ENCODE peak calls at places on chromosomes 12 and 14, in eight cellular contexts. Q is CD8-positive, alpha-beta memory T cell; S is BJ; T is aorta; R is lung; A is A673; E is stomach; V is cardiac muscle cell. M is an unnamed sample.

GRCh38 chr12:128930591-128930990 is 77.3 kb downstream of the GLT1D1 start:
- DNase-seq in Q (no peak), S (no peak), T (no peak), R (no peak), A (no peak), E (no peak), V (no peak), M (no peak)

GRCh38 chr12:47340391-47341015 is 260.7 kb upstream of the AMIGO2 start:
- DNase-seq in Q (no peak), S (no peak), T (no peak), R (no peak), A (no peak), E (no peak), V (no peak), M (no peak)

GRCh38 chr12:131990066-131990979 is 40.6 kb downstream of the EP400 start:
- DNase-seq in Q (no peak), S (no peak), T (no peak), R (no peak), A (peak; percentile 88), E (no peak), V (no peak), M (no peak)

GRCh38 chr14:32364941-32365340 is 35.8 kb downstream of the AKAP6 start:
- DNase-seq in Q (no peak), S (no peak), T (no peak), R (no peak), A (no peak), E (no peak), V (no peak), M (no peak)

GRCh38 chr14:94542811-94543449 is 18.3 kb upstream of the SERPINA4 start:
- DNase-seq in Q (no peak), S (no peak), T (no peak), R (no peak), A (no peak), E (no peak), V (no peak), M (no peak)

GRCh38 chr12:67811437-67812361 is 163.2 kb downstream of the DYRK2 start:
- DNase-seq in Q (no peak), S (peak; percentile 43), T (no peak), R (no peak), A (peak; percentile 5), E (no peak), V (no peak), M (no peak)

GRCh38 chr12:101619868-101620761 is 25.3 kb downstream of the MYBPC1 start:
- DNase-seq in Q (no peak), S (no peak), T (no peak), R (no peak), A (no peak), E (peak; percentile 67), V (no peak), M (no peak)

GRCh38 chr12:88298014-88298682 is 156.0 kb downstream of the TMTC3 start:
- DNase-seq in Q (no peak), S (no peak), T (no peak), R (no peak), A (no peak), E (no peak), V (no peak), M (no peak)

GRCh38 chr14:80475074-80475473 is 263.8 kb upstream of the DIO2 start:
- DNase-seq in Q (no peak), S (no peak), T (no peak), R (no peak), A (no peak), E (no peak), V (no peak), M (no peak)

GRCh38 chr12:5758347-5758746 is 186.7 kb downstream of the ANO2 start:
- DNase-seq in Q (no peak), S (no peak), T (no peak), R (no peak), A (no peak), E (no peak), V (no peak), M (no peak)

GRCh38 chr14:72663076-72663487 is 230.8 kb downstream of the DPF3 start:
- DNase-seq in Q (no peak), S (no peak), T (no peak), R (no peak), A (no peak), E (no peak), V (no peak), M (no peak)

GRCh38 chr14:80504781-80505180 is 293.5 kb upstream of the DIO2 start:
- DNase-seq in Q (no peak), S (no peak), T (no peak), R (no peak), A (no peak), E (no peak), V (no peak), M (no peak)

GRCh38 chr12:57620245-57620935 is 9.2 kb downstream of the ARHGEF25 start:
- DNase-seq in Q (no peak), S (no peak), T (no peak), R (no peak), A (no peak), E (no peak), V (no peak), M (no peak)

GRCh38 chr12:57619434-57620244 is 8.4 kb downstream of the ARHGEF25 start:
- DNase-seq in Q (no peak), S (no peak), T (no peak), R (no peak), A (no peak), E (peak; percentile 57), V (peak; percentile 31), M (no peak)

GRCh38 chr12:57621497-57622292 is 10.5 kb downstream of the ARHGEF25 start:
- DNase-seq in Q (peak; percentile 65), S (no peak), T (peak; percentile 71), R (peak; percentile 47), A (peak; percentile 61), E (peak; percentile 62), V (peak; percentile 79), M (peak; percentile 74)

GRCh38 chr12:57622293-57623245 is 10.4 kb downstream of the B4GALNT1 start:
- DNase-seq in Q (no peak), S (no peak), T (no peak), R (no peak), A (no peak), E (no peak), V (no peak), M (no peak)

GRCh38 chr12:57620936-57621496 is 9.8 kb downstream of the ARHGEF25 start:
- DNase-seq in Q (no peak), S (no peak), T (no peak), R (no peak), A (no peak), E (no peak), V (no peak), M (no peak)
- H3K4me3 ChIP-seq in Q (peak overlapping the region; percentile 59), S (no peak overlapping the region), T (no peak overlapping the region), R (no peak overlapping the region), A (peak overlapping the region; percentile 50), E (peak overlapping the region; percentile 39), V (peak overlapping the region; percentile 27), M (peak overlapping the region; percentile 68)

DNA sequence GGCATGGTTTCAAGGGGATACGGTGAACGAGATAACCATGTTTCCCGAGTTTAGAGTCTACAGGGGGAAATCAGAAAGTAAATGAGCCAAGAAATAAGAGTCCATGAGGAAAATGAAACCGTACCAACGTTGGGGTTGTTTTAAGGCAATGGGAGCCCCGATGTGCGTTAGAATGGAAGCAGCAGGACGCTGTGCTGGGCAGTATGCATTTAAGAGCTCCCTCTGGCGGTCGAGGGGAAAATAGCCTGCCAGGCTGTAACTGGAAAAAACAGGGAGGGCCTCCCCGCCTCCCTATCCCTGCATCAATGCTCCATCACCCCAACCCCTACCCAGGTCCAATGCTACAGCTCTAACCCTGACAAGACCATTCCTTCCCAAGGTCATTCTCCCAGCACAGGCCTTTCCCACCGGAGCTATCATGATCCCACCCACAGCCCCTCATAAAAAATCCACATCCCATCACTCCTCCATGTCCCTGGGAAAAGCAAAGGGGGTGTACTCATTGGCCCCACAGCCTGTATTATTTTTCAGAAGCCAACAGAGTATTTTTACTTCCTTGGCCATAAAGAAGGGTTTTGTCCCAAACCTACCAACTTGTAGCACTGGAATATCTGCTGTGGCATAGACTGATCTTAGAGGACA is 226.3 kb upstream of the NOS1 start:
- DNase-seq in Q (no peak), S (no peak), T (peak; percentile 60), R (peak; percentile 51), A (peak; percentile 63), E (peak; percentile 66), V (peak; percentile 65), M (peak; percentile 23)
- H3K27me3 ChIP-seq in Q (no peaks in the 10 kb centered on the region), S (no peaks in the 10 kb centered on the region), T (no peaks in the 10 kb centered on the region), R (no peaks in the 10 kb centered on the region), A (peaks cover 22% of the 10 kb centered on the region), E (peaks cover 4% of the 10 kb centered on the region), V (no peaks in the 10 kb centered on the region), M (no peaks in the 10 kb centered on the region)

DNA sequence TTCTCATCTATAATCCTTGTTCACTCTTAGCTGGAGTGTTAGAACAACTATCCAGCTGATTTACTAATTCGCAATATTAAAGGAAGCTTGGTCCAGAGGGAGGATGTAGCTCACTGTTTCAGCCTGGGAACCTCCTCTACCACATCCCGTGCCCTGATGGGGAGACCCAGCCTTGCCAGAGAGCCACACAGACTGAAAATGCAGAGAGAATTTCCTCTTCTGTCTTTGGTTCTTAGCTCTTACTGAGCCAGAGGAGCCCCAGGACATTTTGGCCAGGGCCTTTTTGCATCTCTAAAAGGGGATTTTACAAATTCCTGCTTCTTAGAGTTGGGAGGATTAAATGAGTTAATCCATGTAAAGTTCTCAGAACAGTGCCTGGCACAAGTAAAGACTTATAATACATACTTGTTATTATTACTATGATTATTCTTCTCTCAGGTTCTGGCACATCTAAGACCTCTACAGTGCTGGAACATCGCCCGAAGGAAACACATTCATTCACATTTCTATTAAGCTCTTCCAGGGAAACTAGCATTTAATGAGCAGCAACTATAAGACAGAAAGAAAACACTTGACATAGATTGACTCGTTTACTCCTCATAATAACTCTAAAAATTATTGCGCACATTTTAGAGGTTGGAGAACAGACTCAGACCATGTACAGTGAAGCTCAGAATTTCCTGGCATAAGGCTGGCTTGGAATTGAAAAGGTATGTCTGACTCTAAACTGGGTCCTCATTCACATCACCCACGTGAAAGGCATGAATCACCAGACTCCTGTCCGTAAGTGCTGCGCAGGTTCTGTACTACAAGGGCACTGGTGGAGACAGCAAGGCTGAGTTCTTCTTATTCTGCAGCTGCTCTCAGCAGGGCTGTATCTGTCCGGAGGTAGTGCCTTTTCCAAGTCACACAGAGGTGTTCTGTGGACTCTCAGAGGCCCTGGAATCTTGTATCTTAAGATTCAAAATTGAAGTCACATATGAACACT is 27.8 kb upstream of the AEBP2 start:
- DNase-seq in Q (no peak), S (no peak), T (no peak), R (no peak), A (no peak), E (no peak), V (no peak), M (no peak)
- H3K4me3 ChIP-seq in Q (no peak overlapping the region), S (no peak overlapping the region), T (no peak overlapping the region), R (no peak overlapping the region), A (no peak overlapping the region), E (no peak overlapping the region), V (no peak overlapping the region), M (no peak overlapping the region)

DNA sequence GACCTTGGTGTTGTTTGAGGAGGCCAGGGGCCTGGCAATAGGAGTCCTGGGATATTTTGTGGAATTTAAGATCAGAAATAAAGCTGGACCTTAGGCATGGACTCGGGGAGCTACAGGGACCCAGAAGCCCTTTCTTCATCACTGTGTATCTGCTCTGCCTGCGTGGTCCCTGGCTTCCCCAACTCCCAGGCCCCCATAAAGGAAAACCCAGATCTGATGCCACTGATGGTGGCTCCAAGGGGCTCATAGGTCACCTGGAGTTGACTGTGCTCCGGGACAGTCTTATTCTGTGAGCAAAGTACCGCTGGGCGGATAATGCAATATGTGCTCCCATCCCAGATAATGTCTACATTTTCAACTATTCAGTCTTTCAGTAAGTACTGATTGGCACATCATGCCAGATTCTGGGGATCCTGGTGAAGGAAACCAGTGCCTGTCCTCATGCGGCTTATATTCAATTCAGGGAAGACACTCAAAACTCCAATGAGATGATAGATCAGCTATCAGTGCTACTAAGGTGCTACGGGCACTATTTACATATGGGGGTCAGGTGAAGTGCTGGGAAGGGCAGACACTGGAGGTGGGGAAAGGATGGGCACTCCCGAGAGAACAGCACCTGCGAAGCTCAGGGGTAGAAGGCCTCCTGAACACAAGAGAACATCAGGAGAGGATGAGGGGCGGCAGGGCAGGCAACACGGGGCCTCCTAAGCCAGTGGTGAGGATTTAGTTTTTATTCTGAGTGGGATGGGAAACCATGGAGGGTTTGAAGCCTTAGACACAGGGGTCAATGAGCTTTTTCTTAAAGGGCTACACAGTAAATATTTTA is 5.5 kb upstream of the SELPLG start:
- DNase-seq in Q (no peak), S (no peak), T (no peak), R (no peak), A (no peak), E (no peak), V (no peak), M (no peak)
- H3K27me3 ChIP-seq in Q (no peaks in the 10 kb centered on the region), S (no peaks in the 10 kb centered on the region), T (no peaks in the 10 kb centered on the region), R (no peaks in the 10 kb centered on the region), A (no peaks in the 10 kb centered on the region), E (peaks cover 7% of the 10 kb centered on the region), V (no peaks in the 10 kb centered on the region), M (no peaks in the 10 kb centered on the region)